ENCODE peak calls at places on chromosomes 12 and 14, in six cellular contexts. M is lung, U is left ventricle myocardium inferior, C is lower lobe of right lung, Z is transverse colon, D is Karpas-422. O is an unnamed sample.

GRCh38 chr14:100524933-100525243 is 62.3 kb downstream of the BEGAIN start:
- DNase-seq in M (no peak), D (no peak), C (no peak), U (no peak), Z (no peak), O (no peak)

GRCh38 chr14:63174760-63175191 is 29.5 kb upstream of the RHOJ start:
- DNase-seq in M (no peak), U (no peak), Z (no peak), D (peak), C (no peak), O (no peak)

GRCh38 chr14:81638656-81639055 is 105.0 kb upstream of the SEL1L start:
- DNase-seq in Z (no peak), M (no peak), D (no peak), C (no peak), U (no peak), O (no peak)

GRCh38 chr14:101083564-101084435 is 180.3 kb upstream of the RTL1 start:
- DNase-seq in C (no peak), U (no peak), D (peak), Z (peak), M (peak), O (peak)

GRCh38 chr14:80434574-80435321 is 223.4 kb upstream of the DIO2 start:
- DNase-seq in D (no peak), U (no peak), Z (no peak), M (no peak), C (no peak), O (peak)

GRCh38 chr14:26527095-26527494 is 70.7 kb downstream of the NOVA1 start:
- DNase-seq in Z (no peak), U (no peak), D (no peak), C (no peak), M (no peak), O (no peak)

GRCh38 chr12:124786065-124786964 is 77.3 kb downstream of the SCARB1 start:
- DNase-seq in U (peak), D (no peak), M (peak), Z (peak), C (peak), O (no peak)

GRCh38 chr12:10408842-10409241 is 715 bp downstream of the KLRC4 start:
- DNase-seq in D (no peak), M (no peak), Z (no peak), C (no peak), U (no peak), O (no peak)

GRCh38 chr14:36655963-36656768 is 5.5 kb upstream of the PAX9 start:
- DNase-seq in Z (peak), M (no peak), C (no peak), D (peak), U (no peak), O (peak)

GRCh38 chr12:14698555-14698954 is 2.2 kb upstream of the GUCY2C start:
- DNase-seq in C (no peak), M (no peak), Z (no peak), D (no peak), U (no peak), O (no peak)

GRCh38 chr14:97634786-97635185 is 837.6 kb downstream of the VRK1 start:
- DNase-seq in U (no peak), Z (no peak), C (no peak), D (no peak), M (no peak), O (no peak)

GRCh38 chr14:24843494-24843893 is 206.5 kb downstream of the STXBP6 start:
- DNase-seq in C (no peak), D (no peak), M (no peak), U (no peak), Z (no peak), O (no peak)

GRCh38 chr12:123441523-123442164 is 5.2 kb upstream of the RILPL2 start:
- DNase-seq in C (no peak), Z (no peak), D (no peak), M (no peak), U (no peak), O (no peak)

GRCh38 chr12:52579468-52580450 is 6.1 kb upstream of the KRT74 start:
- DNase-seq in D (no peak), C (no peak), U (no peak), M (no peak), Z (no peak), O (no peak)

GRCh38 chr14:89444536-89445125 is 27.6 kb upstream of the FOXN3 start:
- DNase-seq in U (no peak), Z (no peak), D (no peak), C (no peak), M (no peak), O (no peak)

GRCh38 chr12:27965966-27966365 is 6.6 kb downstream of the PTHLH start:
- DNase-seq in Z (no peak), C (no peak), U (no peak), D (no peak), M (no peak), O (no peak)

GRCh38 chr14:91911474-91912032 is 35.9 kb downstream of the FBLN5 start:
- DNase-seq in U (no peak), M (no peak), Z (peak), D (peak), C (no peak), O (no peak)

DNA sequence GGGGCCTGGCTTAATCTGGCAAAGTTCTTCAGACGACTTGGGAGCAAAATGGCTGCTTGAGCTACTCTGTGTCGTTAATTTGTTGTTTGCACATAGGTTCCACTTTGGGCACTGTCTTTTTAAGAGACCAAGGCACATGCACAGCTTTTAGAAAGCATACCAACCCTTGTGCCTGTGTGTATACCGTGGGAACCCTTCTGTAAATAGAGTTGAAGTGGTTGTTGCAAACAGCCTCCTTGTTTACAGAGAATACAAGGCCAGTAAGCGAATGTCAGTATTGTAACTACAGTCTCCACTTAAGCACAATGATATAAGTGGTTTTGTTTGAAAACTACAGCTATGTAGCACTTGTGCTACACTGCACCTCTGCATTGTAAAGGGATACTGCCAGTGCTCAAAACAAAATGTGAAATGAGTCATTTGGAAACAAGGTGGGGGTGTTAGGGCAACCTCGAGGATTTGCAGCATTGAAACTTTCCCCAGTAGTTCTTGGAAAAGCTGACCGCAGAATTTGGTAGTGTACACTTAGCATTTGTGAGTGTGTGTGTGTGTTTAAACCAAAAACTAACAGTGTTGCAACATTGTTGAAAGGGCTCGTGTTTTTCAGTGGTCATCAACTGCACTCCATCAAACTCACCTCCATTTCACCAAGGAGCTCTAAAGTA is 154.2 kb downstream of the CEP83 start:
- DNase-seq in C (no peak), M (peak), D (no peak), U (no peak), Z (no peak), O (no peak)
- H3K27ac ChIP-seq in C (no peak), M (peak), D (no peak), U (no peak), Z (no peak), O (no peak)

DNA sequence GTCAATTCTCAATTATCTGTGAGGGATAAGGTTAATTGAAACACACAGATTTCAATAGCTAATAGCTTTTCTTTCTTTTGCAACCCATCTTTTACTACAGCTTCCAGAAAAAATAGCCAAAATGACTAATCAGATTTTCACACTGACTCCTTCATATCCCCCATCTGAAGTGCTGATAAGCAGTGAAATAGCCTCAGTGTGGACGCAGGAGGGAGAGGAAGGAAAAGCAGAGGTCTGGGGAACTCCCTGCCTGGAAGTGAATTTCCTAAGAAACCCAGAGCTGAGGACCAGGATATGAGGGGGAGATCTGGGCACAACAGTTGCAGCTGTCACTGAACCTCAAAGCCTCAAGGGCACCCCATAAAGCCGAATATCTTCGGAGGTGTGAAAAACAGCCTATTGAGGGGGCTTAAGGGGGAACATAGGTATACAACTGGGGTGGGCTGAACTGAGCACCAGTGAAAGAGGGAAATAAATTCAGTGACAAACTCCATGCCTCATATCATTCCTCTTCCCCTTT is 60.9 kb downstream of the EMP1 start:
- DNase-seq in Z (no peak), U (no peak), M (no peak), C (no peak), D (no peak), O (no peak)
- H3K4me3 ChIP-seq in Z (no peak), U (no peak), M (no peak), C (no peak), D (no peak), O (no peak)

DNA sequence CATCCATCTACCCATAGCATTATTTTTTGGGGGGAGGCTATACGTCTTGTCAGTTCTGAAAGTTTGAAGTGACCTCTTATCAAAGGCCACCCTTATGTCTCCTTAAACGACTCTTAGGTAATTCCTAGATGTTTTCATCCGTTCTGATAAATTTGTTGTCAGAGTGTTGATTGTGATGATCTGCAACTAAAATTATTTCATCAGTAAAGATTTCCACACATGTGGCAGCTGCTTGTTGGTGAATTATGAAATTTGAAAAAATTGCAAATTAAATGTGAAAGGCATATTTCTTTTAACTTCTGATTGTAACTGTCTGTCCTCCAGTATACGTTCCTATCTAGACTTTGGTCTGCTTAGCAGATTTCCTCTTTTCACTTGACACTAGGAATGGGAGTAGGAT is 1.4 kb downstream of the ADIPOR2 start:
- DNase-seq in M (no peak), U (no peak), D (no peak), C (no peak), Z (no peak), O (no peak)
- H3K27ac ChIP-seq in M (no peak), U (peak), D (peak), C (peak), Z (peak), O (no peak)

GRCh38 chr12:112005419-112006395 is 7.3 kb downstream of the TMEM116 start:
- DNase-seq in C (peak), Z (peak), U (no peak), D (no peak), M (peak), O (no peak)
- H3K4me3 ChIP-seq in C (peak), Z (no peak), U (peak), D (peak), M (no peak), O (no peak)

GRCh38 chr12:116598341-116599284 is 39.4 kb downstream of the MAP1LC3B2 start:
- DNase-seq in M (no peak), Z (no peak), D (no peak), C (no peak), U (peak), O (no peak)

GRCh38 chr12:116601524-116601923 is 42.3 kb downstream of the MAP1LC3B2 start:
- DNase-seq in C (no peak), M (no peak), Z (no peak), U (no peak), D (no peak), O (no peak)

GRCh38 chr12:116599285-116600122 is 40.3 kb downstream of the MAP1LC3B2 start:
- DNase-seq in U (peak), M (peak), C (peak), Z (peak), D (peak), O (peak)

GRCh38 chr12:116601933-116602809 is 43.0 kb downstream of the MAP1LC3B2 start:
- DNase-seq in Z (no peak), M (no peak), C (no peak), U (no peak), D (no peak), O (no peak)

DNA sequence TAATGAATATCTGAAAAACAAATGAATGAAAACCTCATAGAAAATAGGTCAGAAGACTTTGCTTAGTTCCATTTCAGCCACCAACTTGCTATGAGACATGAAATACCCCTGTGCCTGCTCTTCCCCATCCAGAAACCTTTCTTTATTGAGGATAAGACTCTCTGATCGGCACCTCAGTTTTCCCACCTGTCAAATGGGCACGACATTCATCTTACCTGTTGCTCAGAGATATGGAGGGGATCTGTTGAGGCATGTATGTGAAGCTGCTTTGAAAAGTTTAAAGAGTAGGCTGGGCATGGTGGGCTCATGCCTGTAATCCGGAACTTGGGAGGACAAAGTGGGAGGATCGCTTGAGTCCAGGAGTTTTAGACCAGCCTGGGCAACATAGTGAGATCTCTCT is 41.8 kb downstream of the MAP1LC3B2 start:
- DNase-seq in Z (no peak), U (no peak), C (no peak), D (no peak), M (no peak), O (no peak)
- H3K27ac ChIP-seq in Z (no peak), U (peak), C (no peak), D (no peak), M (no peak), O (no peak)

GRCh38 chr14:68809524-68809923 is 16.7 kb upstream of the ZFP36L1 start:
- DNase-seq in C (no peak), U (no peak), M (no peak), D (no peak), Z (no peak), O (no peak)

GRCh38 chr14:68807987-68808386 is 15.1 kb upstream of the ZFP36L1 start:
- DNase-seq in D (no peak), U (no peak), C (no peak), M (no peak), Z (no peak), O (no peak)

GRCh38 chr14:68807148-68807600 is 14.3 kb upstream of the ZFP36L1 start:
- DNase-seq in Z (no peak), D (peak), M (peak), C (peak), U (peak), O (no peak)

GRCh38 chr14:68808696-68809095 is 15.8 kb upstream of the ZFP36L1 start:
- DNase-seq in D (no peak), M (no peak), C (no peak), U (no peak), Z (no peak), O (no peak)

DNA sequence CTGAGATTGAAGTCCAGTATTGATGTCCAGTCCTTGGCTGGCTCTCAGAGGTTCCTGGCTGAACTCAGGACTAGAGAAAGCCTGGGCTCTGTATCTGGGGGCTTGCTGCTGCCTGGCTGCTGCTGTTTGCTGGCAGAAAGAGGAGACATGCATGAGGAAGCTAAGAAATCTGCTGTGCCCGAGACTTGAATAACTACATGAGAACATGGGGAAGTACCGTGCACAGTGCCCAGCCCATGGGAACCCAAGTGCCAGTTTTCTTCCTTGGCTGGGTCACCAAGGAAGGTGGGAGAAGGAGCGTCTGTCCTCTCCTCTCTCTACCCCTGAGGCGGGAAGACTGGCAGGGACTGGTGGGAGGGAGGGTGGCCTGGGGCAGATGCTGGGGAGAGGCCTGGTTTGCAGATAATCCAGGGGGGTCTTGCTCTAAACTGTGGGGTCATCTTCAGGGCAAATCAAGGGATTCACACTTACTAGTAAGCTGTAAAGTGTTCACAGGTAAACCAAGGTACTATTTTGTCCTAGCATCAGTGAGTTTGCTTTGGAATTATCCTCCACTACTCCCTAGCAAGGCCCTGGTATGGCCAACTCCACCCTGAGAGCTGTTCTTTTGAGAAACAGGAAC is 13.8 kb upstream of the ZFP36L1 start:
- DNase-seq in Z (no peak), C (no peak), D (peak), M (no peak), U (no peak), O (no peak)
- H3K4me3 ChIP-seq in Z (no peak), C (no peak), D (no peak), M (no peak), U (no peak), O (no peak)

DNA sequence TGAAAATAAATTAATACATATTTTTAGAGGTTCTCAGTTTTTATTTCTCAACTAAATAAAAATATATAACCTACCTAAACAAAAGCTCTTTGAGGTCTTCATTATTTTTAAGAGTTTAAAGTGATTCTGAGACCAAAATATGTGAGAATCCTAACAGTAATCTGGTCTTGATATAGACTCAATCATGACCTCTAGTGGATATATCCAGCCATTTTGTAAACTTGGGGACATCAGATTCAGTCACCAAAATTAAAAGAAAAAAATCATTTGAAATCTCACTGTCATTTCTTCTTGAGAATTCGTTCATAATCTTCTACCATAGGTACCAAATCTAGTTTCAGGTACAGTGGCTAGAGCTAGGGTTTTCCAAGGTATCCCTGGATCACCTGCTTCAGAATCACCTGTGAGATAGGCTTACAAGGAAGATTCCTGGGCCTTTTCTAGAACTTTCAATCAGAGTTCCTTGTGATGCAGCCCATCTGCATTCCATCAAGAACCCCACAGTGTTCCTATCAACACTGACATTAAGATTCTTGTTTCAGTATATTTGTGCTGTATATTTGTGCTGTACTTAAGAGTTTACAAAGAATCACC is 214.9 kb downstream of the ADAMTS20 start:
- DNase-seq in D (peak), Z (no peak), U (no peak), M (no peak), C (no peak), O (no peak)
- H3K27ac ChIP-seq in D (no peak), Z (no peak), U (no peak), M (no peak), C (no peak), O (no peak)

GRCh38 chr12:132488127-132489077 is 1.5 kb upstream of the FBRSL1 start:
- DNase-seq in C (peak), M (peak), Z (peak), D (no peak), U (peak), O (no peak)
- H3K4me3 ChIP-seq in C (peak), M (no peak), Z (no peak), D (no peak), U (peak), O (peak)

GRCh38 chr12:26117321-26117720 is 7.5 kb downstream of the BHLHE41 start:
- DNase-seq in D (peak), C (no peak), U (no peak), Z (no peak), M (no peak), O (no peak)
- H3K27ac ChIP-seq in D (peak), C (no peak), U (peak), Z (no peak), M (no peak), O (no peak)

O was measured in right lobe of liver.